ENCODE peak calls at places on chromosome 5, in four cellular contexts. A is lower leg skin, H is colonic mucosa, E is mucosa of descending colon. F is an unnamed sample.

GRCh38 chr5:132822650-132823480 is 7.6 kb downstream of the SHROOM1 start:
- DNase-seq in A (no peak), H (no peak), E (no peak), F (no peak)

GRCh38 chr5:9284781-9285307 is 261.0 kb downstream of the SEMA5A start:
- DNase-seq in A (no peak), H (no peak), E (no peak), F (no peak)

GRCh38 chr5:42900734-42901133 is 89.0 kb upstream of the SELENOP start:
- DNase-seq in A (no peak), H (no peak), E (no peak), F (no peak)

GRCh38 chr5:33891731-33892418 is at the start of gene ADAMTS12:
- DNase-seq in A (no peak), H (peak), E (peak), F (no peak)

GRCh38 chr5:54337523-54337922 is 27.1 kb upstream of the ARL15 start:
- DNase-seq in A (no peak), H (no peak), E (no peak), F (no peak)

GRCh38 chr5:130773813-130774212 is 391.2 kb downstream of the HINT1 start:
- DNase-seq in A (no peak), H (no peak), E (no peak), F (no peak)

GRCh38 chr5:9335269-9335668 is 210.6 kb downstream of the SEMA5A start:
- DNase-seq in A (no peak), H (no peak), E (no peak), F (no peak)

GRCh38 chr5:124418390-124418789 is 328.0 kb downstream of the ZNF608 start:
- DNase-seq in A (no peak), H (no peak), E (no peak), F (no peak)

GRCh38 chr5:22079002-22079401 is 774.1 kb downstream of the CDH12 start:
- DNase-seq in A (no peak), H (no peak), E (no peak), F (no peak)

DNA sequence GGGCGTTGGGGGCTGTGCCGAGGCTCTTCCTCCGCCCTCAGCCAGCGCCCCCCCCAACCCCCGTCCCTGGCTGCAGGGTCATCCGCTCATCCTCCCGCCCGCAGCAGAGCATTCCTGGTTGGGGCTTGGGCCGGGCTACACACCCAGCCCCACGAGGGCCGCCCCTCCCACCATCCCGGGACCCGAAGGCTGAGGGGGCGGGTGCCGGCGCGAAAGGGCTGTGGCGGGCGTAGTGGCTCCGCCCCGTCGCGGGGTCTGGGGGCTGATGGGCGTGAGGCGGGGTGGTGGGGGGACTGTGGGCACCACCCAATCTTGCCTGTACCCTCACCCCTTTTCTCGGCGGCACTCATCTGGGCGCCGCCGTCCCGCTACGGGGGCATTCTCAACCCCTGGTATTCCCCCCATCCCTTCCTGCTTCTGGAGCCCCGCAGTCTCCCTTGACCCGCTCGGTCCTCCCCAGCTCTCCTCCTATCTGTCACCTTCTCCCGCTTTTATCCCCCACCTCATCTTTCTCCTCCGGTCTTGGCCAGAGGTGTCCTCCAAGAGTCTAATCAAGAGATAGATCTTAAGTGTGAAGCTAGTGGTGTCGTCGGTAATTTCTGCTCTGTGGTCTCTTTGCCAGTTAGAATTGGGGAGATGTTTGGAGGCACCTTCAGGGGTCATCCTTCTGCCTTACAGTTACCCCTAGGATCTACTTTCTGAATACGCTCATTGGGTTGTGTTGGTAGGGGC is 1.6 kb downstream of the FER start:
- DNase-seq in A (peak), H (peak), E (no peak), F (no peak)
- H3K4me3 ChIP-seq in A (peak), H (peak), E (peak), F (peak)

GRCh38 chr5:180332861-180333260 is 20.3 kb downstream of the GFPT2 start:
- DNase-seq in A (no peak), H (no peak), E (no peak), F (no peak)

GRCh38 chr5:180330810-180331646 is 22.1 kb downstream of the GFPT2 start:
- DNase-seq in A (peak), H (peak), E (no peak), F (peak)

GRCh38 chr5:180330270-180330648 is 22.9 kb downstream of the GFPT2 start:
- DNase-seq in A (no peak), H (no peak), E (no peak), F (no peak)

GRCh38 chr5:180332051-180332517 is 21.1 kb downstream of the GFPT2 start:
- DNase-seq in A (no peak), H (no peak), E (no peak), F (no peak)

DNA sequence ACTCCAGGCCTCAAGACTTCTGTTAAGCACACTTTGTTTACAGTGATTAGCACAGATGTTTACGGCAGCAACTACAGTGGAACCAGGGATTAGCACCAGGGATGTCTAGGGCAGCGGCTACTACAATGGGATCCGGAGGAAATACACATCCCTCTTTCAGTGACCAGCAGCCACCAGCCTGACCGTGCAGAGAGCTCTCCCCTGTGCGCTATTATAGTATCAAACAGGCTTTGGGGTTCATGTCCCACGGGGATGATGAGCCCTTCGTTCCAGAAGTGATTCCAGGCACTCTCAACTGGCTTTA is 21.5 kb downstream of the GFPT2 start:
- DNase-seq in A (no peak), H (no peak), E (no peak), F (no peak)
- H3K4me3 ChIP-seq in A (no peak), H (no peak), E (no peak), F (no peak)

GRCh38 chr5:141758316-141758965 is 76.4 kb upstream of the ARAP3 start:
- DNase-seq in A (no peak), H (no peak), E (no peak), F (no peak)
- H3K4me3 ChIP-seq in A (no peak), H (no peak), E (no peak), F (no peak)

GRCh38 chr5:39201160-39201794 is 18.1 kb downstream of the FYB1 start:
- DNase-seq in A (no peak), H (no peak), E (no peak), F (no peak)

GRCh38 chr5:39203291-39203922 is 16.0 kb downstream of the FYB1 start:
- DNase-seq in A (no peak), H (no peak), E (no peak), F (no peak)

GRCh38 chr5:39200081-39200480 is 19.3 kb downstream of the FYB1 start:
- DNase-seq in A (no peak), H (no peak), E (no peak), F (no peak)

GRCh38 chr5:39202594-39203290 is 16.6 kb downstream of the FYB1 start:
- DNase-seq in A (no peak), H (no peak), E (no peak), F (no peak)

DNA sequence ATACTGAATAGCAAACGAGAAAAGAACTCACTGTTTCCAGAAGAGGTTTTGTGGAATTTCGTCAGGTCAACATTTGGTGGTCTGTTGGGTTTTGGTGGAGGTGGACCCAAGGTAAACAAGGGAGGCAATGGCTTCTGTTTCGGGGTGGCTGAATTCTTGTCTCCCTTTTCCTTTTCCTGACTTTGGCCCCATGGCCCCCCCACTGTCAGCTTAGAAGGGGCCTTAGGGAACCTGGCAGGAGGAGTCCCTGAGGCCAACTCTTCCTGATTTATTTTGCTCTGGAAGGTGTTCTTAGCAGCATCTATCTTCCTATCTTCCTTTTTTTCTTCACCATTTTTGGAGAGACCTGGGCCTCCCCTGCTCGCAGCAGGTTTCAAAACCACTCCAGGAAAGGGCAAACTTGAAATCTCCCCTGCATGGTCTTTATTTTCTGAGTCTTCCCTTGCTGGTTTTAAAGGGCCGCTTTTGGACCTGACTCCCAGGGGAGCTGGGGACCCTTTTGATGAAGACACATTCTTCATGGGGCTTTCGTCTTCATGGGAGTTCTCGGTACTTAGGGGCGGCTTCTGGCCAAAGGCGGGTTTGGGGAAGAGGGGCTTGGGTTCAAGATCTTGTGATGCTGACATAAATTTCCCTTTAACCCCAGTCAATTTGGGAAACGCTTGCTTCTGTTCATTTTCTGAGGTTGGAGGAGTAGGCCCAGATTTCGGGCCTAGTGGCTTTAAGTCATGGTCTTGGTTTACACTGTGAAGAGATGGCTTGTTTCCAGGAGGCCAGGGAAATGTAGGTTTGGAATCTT is 17.4 kb downstream of the FYB1 start:
- DNase-seq in A (no peak), H (no peak), E (no peak), F (no peak)
- H3K4me3 ChIP-seq in A (no peak), H (peak), E (no peak), F (no peak)

GRCh38 chr5:67268233-67269011 is 71.8 kb upstream of the CD180 start:
- DNase-seq in A (peak), H (peak), E (peak), F (peak)
- H3K4me3 ChIP-seq in A (no peak), H (no peak), E (no peak), F (no peak)

GRCh38 chr5:163508753-163509152 is 3.3 kb downstream of the MAT2B start:
- DNase-seq in A (no peak), H (no peak), E (no peak), F (no peak)
- H3K4me3 ChIP-seq in A (no peak), H (peak), E (no peak), F (no peak)

GRCh38 chr5:164233796-164234195 is 728.4 kb downstream of the MAT2B start:
- DNase-seq in A (no peak), H (no peak), E (no peak), F (no peak)
- H3K4me3 ChIP-seq in A (no peak), H (no peak), E (no peak), F (no peak)

GRCh38 chr5:57012511-57012910 is 60.6 kb upstream of the MIER3 start:
- DNase-seq in A (no peak), H (no peak), E (no peak), F (no peak)
- H3K4me3 ChIP-seq in A (no peak), H (no peak), E (no peak), F (no peak)

DNA sequence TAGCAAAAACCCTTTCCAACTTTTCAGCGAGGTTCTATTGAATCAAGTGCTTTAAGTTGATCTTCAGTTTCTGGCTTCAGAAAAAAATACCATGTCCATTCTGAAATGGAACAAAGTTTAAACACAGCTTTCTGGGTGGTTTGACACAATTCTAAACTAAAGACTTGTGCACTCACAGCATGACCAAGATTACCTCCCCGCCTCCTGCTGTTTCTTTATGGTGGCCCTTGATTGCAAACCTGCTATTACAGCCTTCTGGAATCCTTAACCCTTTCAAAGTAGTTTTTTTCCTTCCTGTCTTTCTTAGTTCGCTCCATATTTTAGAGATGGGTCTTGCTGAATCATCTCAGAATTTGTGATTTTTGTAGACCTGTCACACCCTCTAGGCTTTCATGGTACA is 135.9 kb upstream of the FBN2 start:
- DNase-seq in A (no peak), H (no peak), E (no peak), F (no peak)
- H3K4me3 ChIP-seq in A (no peak), H (no peak), E (no peak), F (no peak)

F was measured in lung.